ENCODE peak calls at places on chromosome 20, in nine cellular contexts. M is ovary; O is SK-N-SH; Y is PC-3; I is upper lobe of right lung; Z is effector memory CD4-positive, alpha-beta T cell; V is A549; N is fibroblast of lung; K is NT2/D1. L is an unnamed sample.
A peak's percentile ranks its signal among the peaks of the same experiment; 100 is the strongest.

GRCh38 chr20:32972181-32973076 is 31.8 kb downstream of the SUN5 start:
- DNase-seq in M (no peak), O (no peak), Y (no peak), I (peak; percentile 53), Z (peak; percentile 84), V (no peak), N (no peak), K (no peak), L (no peak)

GRCh38 chr20:7760261-7761048 is 179.8 kb downstream of the HAO1 start:
- DNase-seq in M (no peak), O (no peak), Y (no peak), I (no peak), Z (no peak), V (no peak), N (peak; percentile 83), K (peak; percentile 15), L (no peak)

GRCh38 chr20:47027456-47027855 is 132.8 kb downstream of the EYA2 start:
- DNase-seq in M (no peak), O (no peak), Y (no peak), I (no peak), Z (no peak), V (no peak), N (no peak), K (no peak), L (no peak)

GRCh38 chr20:22946594-22946993 is 88.5 kb upstream of the SSTR4 start:
- DNase-seq in M (no peak), O (no peak), Y (peak; percentile 28), I (no peak), Z (no peak), V (no peak), N (no peak), K (no peak), L (no peak)

GRCh38 chr20:19427913-19428800 is 215.7 kb downstream of the SLC24A3 start:
- DNase-seq in M (no peak), O (no peak), Y (no peak), I (no peak), Z (no peak), V (no peak), N (no peak), K (no peak), L (peak; percentile 23)

GRCh38 chr20:36932476-36933426 is 18.8 kb downstream of the SAMHD1 start:
- DNase-seq in M (no peak), O (no peak), Y (no peak), I (peak; percentile 53), Z (no peak), V (no peak), N (peak; percentile 63), K (no peak), L (no peak)

GRCh38 chr20:43849496-43850197 is 65.0 kb upstream of the TOX2 start:
- DNase-seq in M (peak; percentile 45), O (no peak), Y (peak; percentile 76), I (no peak), Z (no peak), V (peak; percentile 62), N (peak; percentile 57), K (no peak), L (no peak)

GRCh38 chr20:5511930-5512329 is 195.2 kb upstream of the PROKR2 start:
- DNase-seq in M (no peak), O (no peak), Y (no peak), I (no peak), Z (no peak), V (no peak), N (no peak), K (no peak), L (no peak)

GRCh38 chr20:35698298-35699126 is 640 bp downstream of the NFS1 start:
- DNase-seq in M (no peak), O (peak; percentile 57), Y (no peak), I (peak; percentile 28), Z (no peak), V (no peak), N (peak; percentile 21), K (no peak), L (peak; percentile 36)

GRCh38 chr20:15546624-15547023 is 1026.6 kb downstream of the KIF16B start:
- DNase-seq in M (no peak), O (no peak), Y (peak; percentile 46), I (no peak), Z (no peak), V (no peak), N (no peak), K (no peak), L (no peak)

GRCh38 chr20:23586735-23587525 is 18.6 kb upstream of the CST9L start:
- DNase-seq in M (no peak), O (no peak), Y (no peak), I (no peak), Z (no peak), V (no peak), N (no peak), K (no peak), L (no peak)

GRCh38 chr20:49700411-49701185 is 13.1 kb downstream of the B4GALT5 start:
- DNase-seq in M (no peak), O (no peak), Y (peak; percentile 85), I (no peak), Z (no peak), V (peak; percentile 87), N (peak; percentile 85), K (no peak), L (no peak)

GRCh38 chr20:17762243-17762872 is 62.6 kb downstream of the BANF2 start:
- DNase-seq in M (no peak), O (no peak), Y (no peak), I (no peak), Z (no peak), V (no peak), N (no peak), K (no peak), L (no peak)

GRCh38 chr20:8627386-8628030 is 441.4 kb upstream of the PLCB4 start:
- DNase-seq in M (no peak), O (no peak), Y (no peak), I (no peak), Z (no peak), V (no peak), N (no peak), K (no peak), L (no peak)

GRCh38 chr20:51631011-51631950 is 88.8 kb upstream of the NFATC2 start:
- DNase-seq in M (peak; percentile 60), O (peak; percentile 44), Y (peak; percentile 100), I (no peak), Z (no peak), V (peak; percentile 94), N (peak; percentile 99), K (no peak), L (peak; percentile 49)

GRCh38 chr20:57870597-57871236 is 160.9 kb upstream of the PMEPA1 start:
- DNase-seq in M (no peak), O (no peak), Y (no peak), I (no peak), Z (no peak), V (no peak), N (no peak), K (no peak), L (no peak)

DNA sequence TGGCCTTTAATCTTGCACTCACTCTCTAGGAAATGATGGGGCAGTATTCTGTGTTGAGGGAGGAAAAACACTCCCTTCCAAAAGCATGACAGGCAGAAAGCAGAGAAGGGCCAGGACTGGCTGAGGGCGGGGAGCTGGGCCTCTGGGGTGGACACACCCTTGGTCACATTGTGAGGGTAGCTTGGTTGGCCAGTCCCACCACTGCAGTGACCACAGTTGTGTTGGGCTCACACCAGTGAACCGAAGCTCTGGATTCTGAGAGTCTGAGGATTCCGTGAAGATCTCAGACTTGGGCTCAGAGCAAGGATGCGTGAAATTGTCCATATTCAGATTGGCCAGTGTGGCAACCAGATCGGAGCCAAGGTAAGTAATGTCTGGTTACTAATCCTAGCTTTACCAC is at the start of gene TUBB1:
- DNase-seq in M (no peak), O (no peak), Y (no peak), I (no peak), Z (no peak), V (no peak), N (peak; percentile 27), K (no peak), L (no peak)
- H3K4me1 ChIP-seq in M (peaks cover 7% of the 10 kb centered on the region), O (peaks cover 8% of the 10 kb centered on the region), Y (peaks cover 17% of the 10 kb centered on the region), I (no peaks in the 10 kb centered on the region), Z (peaks cover 4% of the 10 kb centered on the region), V (no peaks in the 10 kb centered on the region), N (no peaks in the 10 kb centered on the region), K (peaks cover 10% of the 10 kb centered on the region), L (no peaks in the 10 kb centered on the region)

GRCh38 chr20:34014878-34015277 is 21.2 kb downstream of the RALY start:
- DNase-seq in M (no peak), O (no peak), Y (no peak), I (no peak), Z (no peak), V (no peak), N (no peak), K (no peak), L (no peak)

GRCh38 chr20:34017610-34018009 is 23.9 kb downstream of the RALY start:
- DNase-seq in M (no peak), O (no peak), Y (peak; percentile 58), I (no peak), Z (no peak), V (no peak), N (peak; percentile 98), K (no peak), L (no peak)

GRCh38 chr20:34018166-34018565 is 24.5 kb downstream of the RALY start:
- DNase-seq in M (no peak), O (no peak), Y (no peak), I (no peak), Z (no peak), V (no peak), N (peak; percentile 9), K (no peak), L (no peak)

GRCh38 chr20:34015401-34016335 is 22.0 kb downstream of the RALY start:
- DNase-seq in M (no peak), O (no peak), Y (no peak), I (no peak), Z (no peak), V (no peak), N (no peak), K (no peak), L (no peak)

DNA sequence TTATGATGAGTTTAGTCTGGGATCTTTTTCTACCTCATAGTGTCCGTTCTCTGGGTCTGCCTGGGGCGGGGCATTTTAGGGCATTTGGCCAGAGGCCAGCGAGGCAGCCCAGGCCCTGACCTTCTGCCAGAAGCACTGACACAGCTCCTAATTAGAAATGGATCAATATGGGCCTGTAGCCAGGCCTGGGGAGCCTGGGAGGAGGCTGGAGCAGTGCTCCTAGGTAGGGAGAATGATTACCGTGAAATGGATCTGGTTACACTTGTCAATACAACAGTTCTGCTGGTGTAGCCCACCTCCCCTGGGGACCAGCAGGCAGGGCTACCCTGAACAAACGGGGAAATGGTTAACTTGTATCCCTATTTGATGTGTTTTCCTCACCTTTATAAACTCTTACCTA is 23.0 kb downstream of the RALY start:
- DNase-seq in M (no peak), O (no peak), Y (no peak), I (no peak), Z (no peak), V (no peak), N (no peak), K (no peak), L (no peak)
- H3K4me1 ChIP-seq in M (peaks cover 11% of the 10 kb centered on the region), O (peaks cover 26% of the 10 kb centered on the region), Y (peaks cover 8% of the 10 kb centered on the region), I (peaks cover 47% of the 10 kb centered on the region), Z (no peaks in the 10 kb centered on the region), V (peaks cover 20% of the 10 kb centered on the region), N (peaks cover 12% of the 10 kb centered on the region), K (peaks cover 8% of the 10 kb centered on the region), L (peaks cover 70% of the 10 kb centered on the region)

GRCh38 chr20:4509825-4510522 is 211.7 kb upstream of the PRND start:
- DNase-seq in M (no peak), O (no peak), Y (peak; percentile 44), I (no peak), Z (no peak), V (peak; percentile 12), N (peak; percentile 52), K (no peak), L (no peak)
- H3K4me1 ChIP-seq in M (no peaks in the 10 kb centered on the region), O (peaks cover 26% of the 10 kb centered on the region), Y (peaks cover 51% of the 10 kb centered on the region), I (no peaks in the 10 kb centered on the region), Z (no peaks in the 10 kb centered on the region), V (peaks cover 34% of the 10 kb centered on the region), N (peaks cover 13% of the 10 kb centered on the region), K (no peaks in the 10 kb centered on the region), L (no peaks in the 10 kb centered on the region)

GRCh38 chr20:54407446-54407845 is 67.9 kb upstream of the DOK5 start:
- DNase-seq in M (no peak), O (no peak), Y (no peak), I (no peak), Z (no peak), V (no peak), N (no peak), K (no peak), L (no peak)
- H3K4me1 ChIP-seq in M (no peaks in the 10 kb centered on the region), O (no peaks in the 10 kb centered on the region), Y (no peaks in the 10 kb centered on the region), I (no peaks in the 10 kb centered on the region), Z (no peaks in the 10 kb centered on the region), V (no peaks in the 10 kb centered on the region), N (no peaks in the 10 kb centered on the region), K (no peaks in the 10 kb centered on the region), L (no peaks in the 10 kb centered on the region)

L was measured in gastrocnemius medialis.